ENCODE peak calls at places on chromosomes 4 and X, in four cellular contexts. I is astrocyte of the cerebellum, R is body of pancreas, M is choroid plexus epithelial cell. U is an unnamed sample.

GRCh38 chr4:13541720-13542576 is 2.4 kb downstream of the NKX3-2 start:
- DNase-seq in I (no peak), R (peak), M (no peak), U (peak)

GRCh38 chrX:31212856-31213748 is 141.3 kb upstream of the FTHL17 start:
- DNase-seq in I (no peak), R (no peak), M (no peak), U (no peak)

GRCh38 chr4:64781737-64782326 is 372.6 kb upstream of the TECRL start:
- DNase-seq in I (peak), R (no peak), M (peak), U (no peak)

GRCh38 chrX:39258331-39258730 is 457.1 kb downstream of the MID1IP1 start:
- DNase-seq in I (no peak), R (no peak), M (peak), U (no peak)

GRCh38 chrX:71542411-71542810 is 9.5 kb downstream of the OGT start:
- DNase-seq in I (no peak), R (no peak), M (peak), U (no peak)

GRCh38 chr4:40000711-40001110 is 23.0 kb upstream of the PDS5A start:
- DNase-seq in I (no peak), R (no peak), M (no peak), U (no peak)

GRCh38 chr4:168119870-168120269 is 27.5 kb downstream of the ANXA10 start:
- DNase-seq in I (no peak), R (no peak), M (no peak), U (no peak)

GRCh38 chr4:53598901-53599300 is 7.6 kb upstream of the LNX1 start:
- DNase-seq in I (no peak), R (no peak), M (no peak), U (no peak)

GRCh38 chr4:165588534-165589310 is 209.9 kb downstream of the CPE start:
- DNase-seq in I (no peak), R (no peak), M (peak), U (no peak)

GRCh38 chr4:79088991-79089705 is 149.9 kb upstream of the PAQR3 start:
- DNase-seq in I (no peak), R (no peak), M (no peak), U (no peak)

GRCh38 chr4:38566811-38567398 is 97.1 kb upstream of the KLF3 start:
- DNase-seq in I (peak), R (no peak), M (no peak), U (no peak)

GRCh38 chr4:26197018-26197779 is 123.6 kb upstream of the RBPJ start:
- DNase-seq in I (peak), R (peak), M (peak), U (peak)

GRCh38 chr4:91171217-91171616 is 1044.0 kb downstream of the CCSER1 start:
- DNase-seq in I (no peak), R (no peak), M (peak), U (no peak)

GRCh38 chr4:68368566-68369473 is 18.9 kb upstream of the YTHDC1 start:
- DNase-seq in I (no peak), R (peak), M (peak), U (no peak)

GRCh38 chr4:72338060-72338459 is 231.0 kb downstream of the ADAMTS3 start:
- DNase-seq in I (no peak), R (no peak), M (no peak), U (no peak)

GRCh38 chr4:2395584-2395983 is 22.9 kb downstream of the ZFYVE28 start:
- DNase-seq in I (no peak), R (no peak), M (no peak), U (no peak)

GRCh38 chr4:2394544-2394943 is 23.9 kb downstream of the ZFYVE28 start:
- DNase-seq in I (no peak), R (no peak), M (no peak), U (no peak)

GRCh38 chr4:2390780-2391490 is 27.5 kb downstream of the ZFYVE28 start:
- DNase-seq in I (no peak), R (no peak), M (no peak), U (no peak)

GRCh38 chr4:2395038-2395437 is 23.4 kb downstream of the ZFYVE28 start:
- DNase-seq in I (peak), R (no peak), M (peak), U (no peak)

GRCh38 chr4:2393353-2394270 is 24.8 kb downstream of the ZFYVE28 start:
- DNase-seq in I (no peak), R (peak), M (peak), U (peak)
- TF ChIP-seq CTCF in I (no peak), R (peak), M (peak), U (no peak)

GRCh38 chr4:4762300-4762699 is 97.2 kb upstream of the MSX1 start:
- DNase-seq in I (no peak), R (no peak), M (no peak), U (no peak)

GRCh38 chr4:4759233-4759632 is 100.2 kb upstream of the MSX1 start:
- DNase-seq in I (no peak), R (no peak), M (no peak), U (no peak)

GRCh38 chr4:4762909-4763814 is 96.3 kb upstream of the MSX1 start:
- DNase-seq in I (peak), R (no peak), M (peak), U (peak)

GRCh38 chr4:4759883-4760282 is 99.6 kb upstream of the MSX1 start:
- DNase-seq in I (no peak), R (no peak), M (no peak), U (no peak)

DNA sequence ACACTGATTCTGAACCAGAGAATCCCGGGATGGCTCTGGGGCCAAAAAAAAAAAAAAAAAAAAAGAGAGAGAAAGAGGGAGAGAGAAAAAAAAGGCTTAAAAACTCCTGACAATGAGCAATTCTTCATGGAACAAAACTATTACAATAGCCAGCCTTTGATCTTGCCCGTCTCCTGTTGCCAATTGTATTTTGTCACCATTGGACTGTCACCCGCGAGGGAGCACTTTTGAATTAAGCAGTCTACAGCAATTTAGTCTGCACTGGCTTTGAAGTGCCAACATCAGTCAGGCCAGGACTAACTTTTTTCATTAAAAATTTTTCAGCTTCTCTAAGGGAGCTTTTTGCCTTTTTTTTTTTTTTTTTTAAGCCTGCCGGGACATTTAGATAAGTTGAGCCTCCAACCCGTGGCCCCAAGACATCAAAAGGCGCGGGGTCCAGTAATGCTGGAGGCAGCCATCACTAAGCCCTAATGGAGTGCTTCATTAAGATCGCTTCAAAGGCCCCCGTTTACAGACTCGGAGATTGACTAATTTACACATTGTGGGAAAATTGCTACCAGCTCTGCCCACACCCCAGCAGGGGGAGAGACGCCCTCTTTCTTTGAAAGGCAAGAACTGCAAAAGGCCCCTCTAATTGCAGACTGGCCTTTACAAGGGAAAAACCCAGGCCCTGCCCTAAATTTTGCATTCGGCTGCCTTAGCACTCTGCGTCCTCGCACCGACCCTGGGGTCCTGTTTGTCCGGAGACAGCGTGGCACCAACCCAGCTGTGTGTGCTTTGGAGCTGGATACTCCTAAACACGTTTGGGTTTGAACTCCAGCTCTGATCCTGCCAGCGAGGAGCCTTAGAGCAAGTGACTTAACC is 98.1 kb upstream of the MSX1 start:
- DNase-seq in I (no peak), R (no peak), M (peak), U (peak)
- TF ChIP-seq CTCF in I (peak), R (no peak), M (peak), U (peak)

GRCh38 chr4:83489711-83490326 is 4.9 kb upstream of the ABRAXAS1 start:
- DNase-seq in I (no peak), R (no peak), M (no peak), U (no peak)

GRCh38 chr4:83486457-83487129 is 1.7 kb upstream of the ABRAXAS1 start:
- DNase-seq in I (no peak), R (no peak), M (no peak), U (no peak)

GRCh38 chr4:83490876-83491450 is 6.1 kb upstream of the ABRAXAS1 start:
- DNase-seq in I (no peak), R (no peak), M (peak), U (peak)
- TF ChIP-seq CTCF in I (peak), R (peak), M (peak), U (peak)

DNA sequence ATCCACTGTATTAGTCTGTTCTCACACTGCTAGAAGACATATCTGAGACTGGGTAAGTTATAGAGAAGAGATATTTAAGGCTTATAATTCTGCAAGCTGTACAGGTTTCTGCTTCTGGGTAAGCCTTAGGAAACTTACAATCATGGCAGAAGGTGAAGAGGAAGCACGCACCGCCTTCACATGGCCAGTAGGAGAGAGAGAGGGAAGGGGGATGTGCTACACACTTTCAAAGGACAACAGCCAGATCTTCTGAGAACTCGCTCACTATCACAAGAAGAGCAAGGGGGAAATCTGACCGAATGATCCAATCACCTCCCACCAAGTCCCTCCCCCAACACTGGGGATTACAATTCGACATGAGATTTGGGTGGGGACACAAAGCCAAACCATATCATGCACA is 13.0 kb downstream of the FRYL start:
- DNase-seq in I (no peak), R (no peak), M (no peak), U (no peak)
- TF ChIP-seq CTCF in I (peak), R (no peak), M (no peak), U (no peak)